ENCODE peak calls at places on chromosomes 12 and 14, in seven cellular contexts. One of them, this sample, is unnamed.

GRCh38 chr12:3202734-3203446 is 125.7 kb downstream of the TSPAN9 start:
- DNase-seq in GM23248: peak
- DNase-seq in cardiac fibroblast: peak
- DNase-seq in CD8-positive, alpha-beta memory T cell: peak
- DNase-seq in fibroblast of the aortic adventitia: peak
- DNase-seq in tibial nerve: peak
- DNase-seq in NB4: peak
- DNase-seq in this sample: peak

GRCh38 chr12:52865090-52865944 is 16.5 kb upstream of the KRT78 start:
- DNase-seq in GM23248: peak
- DNase-seq in cardiac fibroblast: peak
- DNase-seq in CD8-positive, alpha-beta memory T cell: no peak
- DNase-seq in fibroblast of the aortic adventitia: peak
- DNase-seq in tibial nerve: peak
- DNase-seq in NB4: peak
- DNase-seq in this sample: no peak

GRCh38 chr12:132162508-132163031 is 18.3 kb downstream of the NOC4L start:
- DNase-seq in GM23248: peak
- DNase-seq in cardiac fibroblast: peak
- DNase-seq in CD8-positive, alpha-beta memory T cell: peak
- DNase-seq in fibroblast of the aortic adventitia: peak
- DNase-seq in tibial nerve: peak
- DNase-seq in NB4: peak
- DNase-seq in this sample: no peak

GRCh38 chr12:24360907-24361306 is 411.4 kb upstream of the SOX5 start:
- DNase-seq in GM23248: no peak
- DNase-seq in cardiac fibroblast: no peak
- DNase-seq in CD8-positive, alpha-beta memory T cell: no peak
- DNase-seq in fibroblast of the aortic adventitia: no peak
- DNase-seq in tibial nerve: no peak
- DNase-seq in NB4: no peak
- DNase-seq in this sample: no peak

GRCh38 chr12:45615268-45615667 is 114.2 kb upstream of the ARID2 start:
- DNase-seq in GM23248: peak
- DNase-seq in cardiac fibroblast: peak
- DNase-seq in CD8-positive, alpha-beta memory T cell: no peak
- DNase-seq in fibroblast of the aortic adventitia: peak
- DNase-seq in tibial nerve: no peak
- DNase-seq in NB4: peak
- DNase-seq in this sample: no peak

GRCh38 chr14:42222924-42223471 is 616.3 kb downstream of the LRFN5 start:
- DNase-seq in GM23248: peak
- DNase-seq in cardiac fibroblast: peak
- DNase-seq in CD8-positive, alpha-beta memory T cell: no peak
- DNase-seq in fibroblast of the aortic adventitia: peak
- DNase-seq in tibial nerve: peak
- DNase-seq in NB4: no peak
- DNase-seq in this sample: no peak

GRCh38 chr12:68406134-68406576 is 74.0 kb upstream of the MDM1 start:
- DNase-seq in GM23248: peak
- DNase-seq in cardiac fibroblast: peak
- DNase-seq in CD8-positive, alpha-beta memory T cell: no peak
- DNase-seq in fibroblast of the aortic adventitia: peak
- DNase-seq in tibial nerve: peak
- DNase-seq in NB4: peak
- DNase-seq in this sample: no peak

GRCh38 chr12:49543914-49544815 is 5.3 kb downstream of the KCNH3 start:
- DNase-seq in GM23248: no peak
- DNase-seq in cardiac fibroblast: no peak
- DNase-seq in CD8-positive, alpha-beta memory T cell: no peak
- DNase-seq in fibroblast of the aortic adventitia: no peak
- DNase-seq in tibial nerve: no peak
- DNase-seq in NB4: no peak
- DNase-seq in this sample: no peak

GRCh38 chr14:36057452-36058142 is 118.9 kb downstream of the PTCSC3 start:
- DNase-seq in GM23248: no peak
- DNase-seq in cardiac fibroblast: no peak
- DNase-seq in CD8-positive, alpha-beta memory T cell: no peak
- DNase-seq in fibroblast of the aortic adventitia: no peak
- DNase-seq in tibial nerve: no peak
- DNase-seq in NB4: no peak
- DNase-seq in this sample: no peak

GRCh38 chr12:8018666-8019581 is 13.6 kb upstream of the FOXJ2 start:
- DNase-seq in GM23248: no peak
- DNase-seq in cardiac fibroblast: no peak
- DNase-seq in CD8-positive, alpha-beta memory T cell: peak
- DNase-seq in fibroblast of the aortic adventitia: no peak
- DNase-seq in tibial nerve: no peak
- DNase-seq in NB4: peak
- DNase-seq in this sample: no peak

GRCh38 chr14:94113490-94113889 is 3.0 kb downstream of the IFI27 start:
- DNase-seq in GM23248: no peak
- DNase-seq in cardiac fibroblast: peak
- DNase-seq in CD8-positive, alpha-beta memory T cell: no peak
- DNase-seq in fibroblast of the aortic adventitia: peak
- DNase-seq in tibial nerve: peak
- DNase-seq in NB4: no peak
- DNase-seq in this sample: no peak

GRCh38 chr12:81942588-81942987 is 183.4 kb upstream of the PPFIA2 start:
- DNase-seq in GM23248: no peak
- DNase-seq in cardiac fibroblast: no peak
- DNase-seq in CD8-positive, alpha-beta memory T cell: no peak
- DNase-seq in fibroblast of the aortic adventitia: no peak
- DNase-seq in tibial nerve: no peak
- DNase-seq in NB4: peak
- DNase-seq in this sample: no peak

GRCh38 chr14:88045705-88046104 is 40.8 kb downstream of the GPR65 start:
- DNase-seq in GM23248: no peak
- DNase-seq in cardiac fibroblast: no peak
- DNase-seq in CD8-positive, alpha-beta memory T cell: no peak
- DNase-seq in fibroblast of the aortic adventitia: no peak
- DNase-seq in tibial nerve: peak
- DNase-seq in NB4: no peak
- DNase-seq in this sample: no peak

GRCh38 chr12:5456906-5457305 is 25.0 kb downstream of the NTF3 start:
- DNase-seq in GM23248: peak
- DNase-seq in cardiac fibroblast: peak
- DNase-seq in CD8-positive, alpha-beta memory T cell: no peak
- DNase-seq in fibroblast of the aortic adventitia: peak
- DNase-seq in tibial nerve: no peak
- DNase-seq in NB4: peak
- DNase-seq in this sample: no peak

GRCh38 chr12:54984602-54985376 is at the start of gene TESPA1:
- DNase-seq in GM23248: no peak
- DNase-seq in cardiac fibroblast: peak
- DNase-seq in CD8-positive, alpha-beta memory T cell: peak
- DNase-seq in fibroblast of the aortic adventitia: no peak
- DNase-seq in tibial nerve: peak
- DNase-seq in NB4: peak
- DNase-seq in this sample: peak

GRCh38 chr14:24366664-24367505 is 1.1 kb upstream of the NFATC4 start:
- DNase-seq in GM23248: peak
- DNase-seq in cardiac fibroblast: peak
- DNase-seq in CD8-positive, alpha-beta memory T cell: peak
- DNase-seq in fibroblast of the aortic adventitia: peak
- DNase-seq in tibial nerve: peak
- DNase-seq in NB4: peak
- DNase-seq in this sample: peak

GRCh38 chr14:24366375-24366663 is 1.7 kb upstream of the NFATC4 start:
- DNase-seq in GM23248: no peak
- DNase-seq in cardiac fibroblast: no peak
- DNase-seq in CD8-positive, alpha-beta memory T cell: no peak
- DNase-seq in fibroblast of the aortic adventitia: no peak
- DNase-seq in tibial nerve: no peak
- DNase-seq in NB4: no peak
- DNase-seq in this sample: no peak

GRCh38 chr14:24367506-24368214 is at the start of gene NFATC4:
- DNase-seq in GM23248: peak
- DNase-seq in cardiac fibroblast: peak
- DNase-seq in CD8-positive, alpha-beta memory T cell: no peak
- DNase-seq in fibroblast of the aortic adventitia: peak
- DNase-seq in tibial nerve: peak
- DNase-seq in NB4: peak
- DNase-seq in this sample: no peak

GRCh38 chr14:24364841-24365240 is 3.1 kb upstream of the NFATC4 start:
- DNase-seq in GM23248: peak
- DNase-seq in cardiac fibroblast: no peak
- DNase-seq in CD8-positive, alpha-beta memory T cell: no peak
- DNase-seq in fibroblast of the aortic adventitia: no peak
- DNase-seq in tibial nerve: no peak
- DNase-seq in NB4: no peak
- DNase-seq in this sample: no peak

GRCh38 chr14:24365600-24366374 is 2.2 kb upstream of the NFATC4 start:
- DNase-seq in GM23248: peak
- DNase-seq in cardiac fibroblast: peak
- DNase-seq in CD8-positive, alpha-beta memory T cell: peak
- DNase-seq in fibroblast of the aortic adventitia: peak
- DNase-seq in tibial nerve: peak
- DNase-seq in NB4: peak
- DNase-seq in this sample: peak
- H3K4me3 ChIP-seq in GM23248: peak
- H3K4me3 ChIP-seq in cardiac fibroblast: peak
- H3K4me3 ChIP-seq in CD8-positive, alpha-beta memory T cell: no peak
- H3K4me3 ChIP-seq in fibroblast of the aortic adventitia: peak
- H3K4me3 ChIP-seq in tibial nerve: peak
- H3K4me3 ChIP-seq in NB4: peak
- H3K4me3 ChIP-seq in this sample: peak

GRCh38 chr14:77181124-77181602 is 435 bp upstream of the TMEM63C start:
- DNase-seq in GM23248: no peak
- DNase-seq in cardiac fibroblast: no peak
- DNase-seq in CD8-positive, alpha-beta memory T cell: no peak
- DNase-seq in fibroblast of the aortic adventitia: no peak
- DNase-seq in tibial nerve: no peak
- DNase-seq in NB4: no peak
- DNase-seq in this sample: no peak
- H3K4me3 ChIP-seq in GM23248: no peak
- H3K4me3 ChIP-seq in cardiac fibroblast: no peak
- H3K4me3 ChIP-seq in CD8-positive, alpha-beta memory T cell: peak
- H3K4me3 ChIP-seq in fibroblast of the aortic adventitia: no peak
- H3K4me3 ChIP-seq in tibial nerve: peak
- H3K4me3 ChIP-seq in NB4: no peak
- H3K4me3 ChIP-seq in this sample: peak

GRCh38 chr14:102927878-102928411 is 5.5 kb downstream of the AMN start:
- DNase-seq in GM23248: peak
- DNase-seq in cardiac fibroblast: no peak
- DNase-seq in CD8-positive, alpha-beta memory T cell: no peak
- DNase-seq in fibroblast of the aortic adventitia: no peak
- DNase-seq in tibial nerve: no peak
- DNase-seq in NB4: peak
- DNase-seq in this sample: no peak

GRCh38 chr14:102930753-102931579 is 8.5 kb downstream of the AMN start:
- DNase-seq in GM23248: peak
- DNase-seq in cardiac fibroblast: no peak
- DNase-seq in CD8-positive, alpha-beta memory T cell: no peak
- DNase-seq in fibroblast of the aortic adventitia: peak
- DNase-seq in tibial nerve: no peak
- DNase-seq in NB4: peak
- DNase-seq in this sample: no peak

GRCh38 chr14:102930138-102930752 is 7.8 kb downstream of the AMN start:
- DNase-seq in GM23248: peak
- DNase-seq in cardiac fibroblast: no peak
- DNase-seq in CD8-positive, alpha-beta memory T cell: no peak
- DNase-seq in fibroblast of the aortic adventitia: no peak
- DNase-seq in tibial nerve: no peak
- DNase-seq in NB4: no peak
- DNase-seq in this sample: no peak

GRCh38 chr14:102928412-102929348 is 6.2 kb downstream of the AMN start:
- DNase-seq in GM23248: peak
- DNase-seq in cardiac fibroblast: peak
- DNase-seq in CD8-positive, alpha-beta memory T cell: peak
- DNase-seq in fibroblast of the aortic adventitia: no peak
- DNase-seq in tibial nerve: peak
- DNase-seq in NB4: peak
- DNase-seq in this sample: peak

DNA sequence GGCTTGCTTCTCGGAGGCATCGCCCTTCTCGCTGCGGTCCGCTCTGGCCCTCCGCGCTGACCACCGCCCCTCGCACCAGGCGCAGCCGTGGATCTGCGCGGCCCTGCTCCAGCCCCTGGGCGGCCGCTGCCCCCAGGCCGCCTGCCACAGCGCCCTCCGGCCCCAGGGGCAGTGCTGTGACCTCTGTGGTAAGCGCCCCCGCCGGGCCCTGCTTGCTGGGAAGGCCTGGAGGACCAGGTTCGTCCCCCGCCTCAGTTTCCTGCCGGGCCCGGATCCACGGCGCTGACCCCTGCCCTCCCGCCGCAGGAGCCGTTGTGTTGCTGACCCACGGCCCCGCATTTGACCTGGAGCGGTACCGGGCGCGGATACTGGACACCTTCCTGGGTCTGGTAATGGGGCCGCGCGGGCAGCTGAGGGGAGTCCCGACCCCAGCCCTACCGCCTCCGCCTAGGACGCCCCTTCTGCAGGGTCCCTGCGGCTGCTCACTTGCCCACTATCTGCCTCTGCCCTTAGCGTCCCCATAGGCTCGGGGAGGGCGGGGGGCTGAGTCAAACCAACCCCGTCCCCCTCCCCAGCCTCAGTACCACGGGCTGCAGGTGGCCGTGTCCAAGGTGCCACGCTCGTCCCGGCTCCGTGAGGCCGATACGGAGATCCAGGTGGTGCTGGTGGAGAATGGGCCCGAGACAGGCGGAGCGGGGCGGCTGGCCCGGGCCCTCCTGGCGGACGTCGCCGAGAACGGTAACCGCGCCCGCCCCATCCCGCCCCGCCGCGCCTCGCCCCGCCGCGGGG is 7.1 kb downstream of the AMN start:
- DNase-seq in GM23248: peak
- DNase-seq in cardiac fibroblast: no peak
- DNase-seq in CD8-positive, alpha-beta memory T cell: no peak
- DNase-seq in fibroblast of the aortic adventitia: no peak
- DNase-seq in tibial nerve: no peak
- DNase-seq in NB4: no peak
- DNase-seq in this sample: no peak
- H3K4me3 ChIP-seq in GM23248: no peak
- H3K4me3 ChIP-seq in cardiac fibroblast: no peak
- H3K4me3 ChIP-seq in CD8-positive, alpha-beta memory T cell: no peak
- H3K4me3 ChIP-seq in fibroblast of the aortic adventitia: no peak
- H3K4me3 ChIP-seq in tibial nerve: peak
- H3K4me3 ChIP-seq in NB4: no peak
- H3K4me3 ChIP-seq in this sample: peak

GRCh38 chr14:31877333-31877798 is 199.7 kb upstream of the ARHGAP5 start:
- DNase-seq in GM23248: peak
- DNase-seq in cardiac fibroblast: peak
- DNase-seq in CD8-positive, alpha-beta memory T cell: no peak
- DNase-seq in fibroblast of the aortic adventitia: peak
- DNase-seq in tibial nerve: no peak
- DNase-seq in NB4: no peak
- DNase-seq in this sample: no peak

GRCh38 chr14:31879661-31880348 is 197.3 kb upstream of the ARHGAP5 start:
- DNase-seq in GM23248: no peak
- DNase-seq in cardiac fibroblast: no peak
- DNase-seq in CD8-positive, alpha-beta memory T cell: no peak
- DNase-seq in fibroblast of the aortic adventitia: no peak
- DNase-seq in tibial nerve: no peak
- DNase-seq in NB4: no peak
- DNase-seq in this sample: no peak

GRCh38 chr14:31884238-31884637 is 192.9 kb upstream of the ARHGAP5 start:
- DNase-seq in GM23248: no peak
- DNase-seq in cardiac fibroblast: no peak
- DNase-seq in CD8-positive, alpha-beta memory T cell: no peak
- DNase-seq in fibroblast of the aortic adventitia: no peak
- DNase-seq in tibial nerve: no peak
- DNase-seq in NB4: no peak
- DNase-seq in this sample: no peak

GRCh38 chr14:31881531-31882310 is 195.4 kb upstream of the ARHGAP5 start:
- DNase-seq in GM23248: peak
- DNase-seq in cardiac fibroblast: peak
- DNase-seq in CD8-positive, alpha-beta memory T cell: no peak
- DNase-seq in fibroblast of the aortic adventitia: peak
- DNase-seq in tibial nerve: no peak
- DNase-seq in NB4: no peak
- DNase-seq in this sample: no peak

GRCh38 chr14:31880935-31881334 is 196.2 kb upstream of the ARHGAP5 start:
- DNase-seq in GM23248: peak
- DNase-seq in cardiac fibroblast: peak
- DNase-seq in CD8-positive, alpha-beta memory T cell: no peak
- DNase-seq in fibroblast of the aortic adventitia: peak
- DNase-seq in tibial nerve: no peak
- DNase-seq in NB4: no peak
- DNase-seq in this sample: no peak
- H3K4me3 ChIP-seq in GM23248: peak
- H3K4me3 ChIP-seq in cardiac fibroblast: no peak
- H3K4me3 ChIP-seq in CD8-positive, alpha-beta memory T cell: no peak
- H3K4me3 ChIP-seq in fibroblast of the aortic adventitia: no peak
- H3K4me3 ChIP-seq in tibial nerve: no peak
- H3K4me3 ChIP-seq in NB4: no peak
- H3K4me3 ChIP-seq in this sample: no peak

This sample was measured in CD8-positive, alpha-beta T cell.